ENCODE peak calls at places on chromosomes 12 and 14, in four cellular contexts. L, B, I and Y are unnamed samples.

GRCh38 chr12:48422060-48422459 is 50.3 kb upstream of the ANP32D start:
- DNase-seq in L (no peak), B (no peak), I (no peak), Y (no peak)

GRCh38 chr14:83300454-83301064 is 1766.9 kb upstream of the SEL1L start:
- DNase-seq in L (peak; percentile 12), B (peak; percentile 12), I (peak; percentile 0), Y (no peak)

GRCh38 chr12:32497864-32498263 is 98.5 kb downstream of the FGD4 start:
- DNase-seq in L (no peak), B (no peak), I (no peak), Y (no peak)

GRCh38 chr14:96671218-96671617 is 126.0 kb upstream of the VRK1 start:
- DNase-seq in L (no peak), B (no peak), I (no peak), Y (no peak)

GRCh38 chr12:40208707-40209106 is 16.1 kb upstream of the LRRK2 start:
- DNase-seq in L (no peak), B (no peak), I (no peak), Y (peak; percentile 9)

GRCh38 chr12:107557026-107557425 is 128.6 kb upstream of the PWP1 start:
- DNase-seq in L (no peak), B (no peak), I (no peak), Y (no peak)

GRCh38 chr12:89346741-89347324 is 5.5 kb downstream of the DUSP6 start:
- DNase-seq in L (no peak), B (peak; percentile 42), I (no peak), Y (no peak)

GRCh38 chr12:69196302-69197288 is 42.8 kb upstream of the CPSF6 start:
- DNase-seq in L (no peak), B (peak; percentile 10), I (no peak), Y (peak; percentile 11)

GRCh38 chr12:53696285-53696654 is 20.4 kb upstream of the ATP5MC2 start:
- DNase-seq in L (peak; percentile 84), B (peak; percentile 82), I (peak; percentile 56), Y (peak; percentile 78)

GRCh38 chr12:104521731-104522130 is 65.0 kb downstream of the CHST11 start:
- DNase-seq in L (peak; percentile 34), B (no peak), I (no peak), Y (no peak)

GRCh38 chr12:32399373-32400113 is at the start of gene FGD4:
- DNase-seq in L (peak; percentile 94), B (peak; percentile 69), I (peak; percentile 72), Y (peak; percentile 41)

GRCh38 chr12:88615490-88615889 is 35.2 kb upstream of the KITLG start:
- DNase-seq in L (no peak), B (no peak), I (no peak), Y (no peak)

GRCh38 chr12:130747867-130748740 is 32.0 kb upstream of the RIMBP2 start:
- DNase-seq in L (peak; percentile 89), B (peak; percentile 40), I (peak; percentile 61), Y (peak; percentile 79)

GRCh38 chr12:67937822-67938221 is 51.4 kb upstream of the IFNG-AS1 start:
- DNase-seq in L (no peak), B (no peak), I (no peak), Y (no peak)

GRCh38 chr14:79986251-79986650 is 225.1 kb downstream of the DIO2 start:
- DNase-seq in L (no peak), B (no peak), I (no peak), Y (no peak)

GRCh38 chr14:22532345-22533056 is 56.5 kb downstream of the DAD1 start:
- DNase-seq in L (no peak), B (no peak), I (no peak), Y (no peak)

GRCh38 chr12:124567035-124567672 is at the start of gene NCOR2:
- DNase-seq in L (peak; percentile 81), B (no peak), I (peak; percentile 65), Y (no peak)

GRCh38 chr14:32038876-32039275 is 38.2 kb upstream of the ARHGAP5 start:
- DNase-seq in L (peak; percentile 25), B (no peak), I (no peak), Y (no peak)

GRCh38 chr12:113823816-113824215 is 142.3 kb downstream of the RBM19 start:
- DNase-seq in L (no peak), B (no peak), I (no peak), Y (no peak)

GRCh38 chr12:131939007-131939406 is 9.9 kb downstream of the PUS1 start:
- DNase-seq in L (no peak), B (no peak), I (no peak), Y (peak; percentile 80)

GRCh38 chr12:62676521-62677307 is 210.1 kb downstream of the MON2 start:
- DNase-seq in L (no peak), B (no peak), I (no peak), Y (no peak)

GRCh38 chr12:26341481-26341880 is 146.1 kb downstream of the SSPN start:
- DNase-seq in L (no peak), B (no peak), I (no peak), Y (no peak)

GRCh38 chr14:100533647-100534485 is 53.4 kb downstream of the BEGAIN start:
- DNase-seq in L (peak; percentile 59), B (no peak), I (peak; percentile 12), Y (peak; percentile 22)

GRCh38 chr12:64746663-64747062 is 12.5 kb downstream of the GNS start:
- DNase-seq in L (no peak), B (no peak), I (no peak), Y (no peak)

GRCh38 chr14:91389173-91389572 is 28.4 kb downstream of the CCDC88C start:
- DNase-seq in L (no peak), B (no peak), I (no peak), Y (no peak)

GRCh38 chr14:54642950-54643695 is 76.2 kb downstream of the SAMD4A start:
- DNase-seq in L (no peak), B (peak; percentile 93), I (no peak), Y (no peak)

GRCh38 chr12:26643532-26644315 is 189.3 kb downstream of the ITPR2 start:
- DNase-seq in L (no peak), B (no peak), I (no peak), Y (no peak)

GRCh38 chr12:67161322-67161918 is 107.7 kb upstream of the CAND1 start:
- DNase-seq in L (peak; percentile 11), B (peak; percentile 18), I (peak; percentile 6), Y (peak; percentile 39)

GRCh38 chr12:131604146-131604844 is 106.6 kb upstream of the SFSWAP start:
- DNase-seq in L (no peak), B (no peak), I (no peak), Y (peak; percentile 31)

GRCh38 chr14:31939934-31940333 is 137.2 kb upstream of the ARHGAP5 start:
- DNase-seq in L (no peak), B (no peak), I (no peak), Y (no peak)

GRCh38 chr14:20978687-20979086 is 11.1 kb upstream of the METTL17 start:
- DNase-seq in L (no peak), B (no peak), I (no peak), Y (no peak)
- TF ChIP-seq POLR2AphosphoS5 in L (no peak), B (no peak), I (no peak), Y (no peak)

DNA sequence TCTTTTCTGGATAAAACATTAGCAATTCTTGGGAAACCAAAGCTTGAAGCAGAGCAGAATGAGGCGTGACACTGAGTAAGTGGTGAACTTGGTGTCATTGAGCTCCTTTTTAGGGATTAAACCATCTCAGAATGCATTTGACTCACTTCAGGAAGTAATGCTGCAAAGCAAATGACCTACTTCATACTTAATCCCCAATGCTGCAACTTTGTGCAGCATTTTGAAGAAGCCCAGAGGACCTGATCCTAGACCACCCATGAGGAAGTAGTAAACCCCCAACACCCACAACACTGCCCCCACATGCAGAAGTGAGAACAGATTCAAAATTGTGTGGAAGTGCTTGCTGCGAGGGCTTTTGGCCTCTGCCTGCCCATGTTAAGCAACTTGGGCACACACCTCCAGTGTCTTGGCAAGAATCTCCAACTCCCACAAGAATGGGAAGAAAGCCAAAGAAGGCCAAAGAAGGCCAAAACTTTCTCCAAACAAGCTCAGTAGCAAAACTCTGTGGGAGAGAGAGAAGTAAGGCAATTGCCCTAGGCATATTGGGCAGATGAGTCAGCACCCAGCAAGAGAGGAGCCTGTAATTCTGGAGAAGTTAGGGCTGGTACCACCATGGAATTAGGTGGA is 69.2 kb upstream of the ETV6 start:
- DNase-seq in L (no peak), B (no peak), I (no peak), Y (no peak)
- TF ChIP-seq POLR2AphosphoS5 in L (no peak), B (no peak), I (no peak), Y (no peak)

GRCh38 chr12:57732726-57733593 is 5.6 kb downstream of the AGAP2 start:
- DNase-seq in L (no peak), B (no peak), I (no peak), Y (no peak)
- TF ChIP-seq POLR2AphosphoS5 in L (no peak), B (no peak), I (no peak), Y (no peak)

DNA sequence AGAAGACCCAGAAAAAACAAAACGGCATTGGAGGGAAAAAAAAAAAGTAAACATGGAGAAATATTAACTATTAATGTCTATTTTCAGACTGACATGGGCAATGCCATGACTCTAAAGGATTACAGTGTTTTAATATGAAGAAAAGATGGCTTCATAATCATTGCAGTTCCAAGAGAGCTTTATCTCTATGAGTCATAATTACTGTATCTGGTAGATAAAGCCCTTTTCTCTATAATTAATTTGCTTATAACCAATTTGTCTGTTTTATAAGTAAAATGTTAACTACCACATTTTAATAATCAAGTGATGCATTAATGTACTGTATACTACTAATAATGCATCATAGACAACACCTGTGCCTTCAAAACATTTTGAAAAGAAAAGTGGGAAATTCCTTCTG is 59.7 kb downstream of the CLIP1 start:
- DNase-seq in L (no peak), B (no peak), I (no peak), Y (no peak)
- TF ChIP-seq POLR2AphosphoS5 in L (no peak), B (no peak), I (no peak), Y (no peak)

GRCh38 chr12:118120579-118121363 is 15.2 kb upstream of the PEBP1 start:
- DNase-seq in L (peak; percentile 86), B (peak; percentile 91), I (peak; percentile 67), Y (peak; percentile 85)
- TF ChIP-seq POLR2AphosphoS5 in L (no peak), B (no peak), I (no peak), Y (no peak)

GRCh38 chr14:51395361-51395849 is 155.4 kb downstream of the TMX1 start:
- DNase-seq in L (peak; percentile 72), B (no peak), I (no peak), Y (peak; percentile 25)
- TF ChIP-seq POLR2AphosphoS5 in L (peak; percentile 82), B (no peak), I (no peak), Y (no peak)

DNA sequence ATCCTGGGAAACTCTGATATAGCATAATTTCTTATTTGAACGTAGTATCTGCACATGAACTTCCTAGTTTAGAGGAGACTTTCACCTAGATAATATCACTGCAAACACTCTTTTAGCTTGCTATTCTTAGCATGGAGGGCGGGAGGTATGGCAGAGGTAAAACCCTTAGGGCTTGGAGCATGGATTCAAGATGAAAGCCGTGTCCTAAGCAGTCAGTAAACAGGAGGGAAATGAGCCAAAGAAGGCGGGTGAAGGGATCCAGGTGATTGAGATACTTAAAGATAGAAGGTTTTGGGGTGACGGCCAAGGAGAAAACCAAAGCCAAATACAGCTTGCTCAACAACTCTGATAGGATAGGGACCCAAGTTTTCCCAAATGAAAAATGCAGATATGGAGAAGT is 107.1 kb upstream of the BCAT1 start:
- DNase-seq in L (no peak), B (no peak), I (no peak), Y (no peak)
- TF ChIP-seq POLR2AphosphoS5 in L (no peak), B (no peak), I (no peak), Y (no peak)

GRCh38 chr12:6828671-6829531 is 694 bp downstream of the P3H3 start:
- DNase-seq in L (peak; percentile 81), B (no peak), I (no peak), Y (peak; percentile 57)
- TF ChIP-seq POLR2AphosphoS5 in L (no peak), B (no peak), I (no peak), Y (no peak)